ENCODE peak calls at places on chromosomes 13 and 19, in six cellular contexts. J is C1 segment of cervical spinal cord, I is right lobe of liver, N is IMR-90, A is NB4, Q is NCI-H1694. G is an unnamed sample.
A peak's percentile ranks its signal among the peaks of the same experiment; 100 is the strongest.

GRCh38 chr19:53394522-53394973 is 401 bp upstream of the ZNF765 start:
- DNase-seq in J (no peak), I (peak; percentile 51), N (peak; percentile 61), A (peak; percentile 6), Q (no peak), G (no peak)

GRCh38 chr13:106533101-106533939 is 2.1 kb downstream of the EFNB2 start:
- DNase-seq in J (peak; percentile 55), I (peak; percentile 87), N (peak; percentile 78), A (peak; percentile 59), Q (peak; percentile 30), G (no peak)

GRCh38 chr13:97279913-97280312 is 57.8 kb downstream of the MBNL2 start:
- DNase-seq in J (no peak), I (no peak), N (peak; percentile 74), A (no peak), Q (no peak), G (no peak)

GRCh38 chr19:50552540-50552939 is 15.7 kb downstream of the LRRC4B start:
- DNase-seq in J (no peak), I (no peak), N (no peak), A (no peak), Q (no peak), G (no peak)

GRCh38 chr19:855566-856120 is 3.5 kb downstream of the ELANE start:
- DNase-seq in J (no peak), I (no peak), N (no peak), A (no peak), Q (no peak), G (no peak)

GRCh38 chr13:47661076-47661475 is 340.0 kb downstream of the SUCLA2 start:
- DNase-seq in J (no peak), I (no peak), N (peak; percentile 85), A (peak; percentile 7), Q (no peak), G (no peak)

GRCh38 chr13:100363874-100364273 is 224.7 kb downstream of the GGACT start:
- DNase-seq in J (no peak), I (no peak), N (peak; percentile 65), A (no peak), Q (no peak), G (peak; percentile 6)

GRCh38 chr13:28423010-28423409 is 71.9 kb downstream of the FLT1 start:
- DNase-seq in J (peak; percentile 11), I (peak; percentile 51), N (no peak), A (peak; percentile 96), Q (no peak), G (no peak)

G was measured in epithelial cell of prostate.